ENCODE peak calls at places on chromosomes 2 and 18, in six cellular contexts. H is HFF-Myc, F is epithelial cell of esophagus, R is endothelial cell, N is kidney, B is esophagus squamous epithelium. G is an unnamed sample.

GRCh38 chr18:10259934-10260333 is 194.5 kb upstream of the APCDD1 start:
- DNase-seq in H (no peak), F (peak), R (no peak), N (no peak), B (no peak), G (no peak)

GRCh38 chr2:46981662-46982351 is 66.2 kb upstream of the MCFD2 start:
- DNase-seq in H (no peak), F (no peak), R (no peak), N (no peak), B (no peak), G (no peak)

GRCh38 chr2:190789074-190790004 is 91.3 kb upstream of the GLS start:
- DNase-seq in H (no peak), F (no peak), R (no peak), N (no peak), B (no peak), G (no peak)

GRCh38 chr18:63544017-63544416 is 1.8 kb downstream of the SERPINB12 start:
- DNase-seq in H (no peak), F (no peak), R (no peak), N (no peak), B (no peak), G (no peak)

GRCh38 chr18:8107426-8107825 is 501.8 kb upstream of the RAB12 start:
- DNase-seq in H (no peak), F (no peak), R (no peak), N (no peak), B (no peak), G (no peak)

GRCh38 chr18:14945984-14946383 is 198.0 kb downstream of the ANKRD30B start:
- DNase-seq in H (no peak), F (no peak), R (no peak), N (no peak), B (no peak), G (no peak)

GRCh38 chr2:230900336-230900995 is 24.6 kb downstream of the GPR55 start:
- DNase-seq in H (no peak), F (no peak), R (no peak), N (no peak), B (no peak), G (no peak)

GRCh38 chr2:116754371-116755101 is 1060.0 kb upstream of the DDX18 start:
- DNase-seq in H (no peak), F (no peak), R (peak), N (peak), B (no peak), G (no peak)

DNA sequence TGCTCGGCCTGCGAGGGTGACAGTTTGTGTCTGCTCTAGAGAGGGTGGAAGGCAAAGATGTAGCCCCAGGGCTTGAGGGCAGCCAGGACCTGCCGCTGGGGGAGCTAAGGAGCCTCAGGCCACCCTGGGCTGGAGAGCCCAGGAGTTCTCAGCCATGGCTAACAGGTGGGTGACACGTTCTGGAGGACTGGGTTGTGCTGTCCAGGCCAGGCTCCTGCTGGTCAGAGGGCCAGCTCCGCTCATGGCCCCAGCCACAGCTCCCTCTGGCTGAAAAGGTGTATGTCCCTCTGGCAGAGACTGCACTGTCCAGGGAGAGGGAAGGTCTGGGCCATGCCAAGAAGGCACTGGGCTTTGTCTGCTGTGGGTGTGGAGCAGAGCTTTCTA is 19.2 kb downstream of the TMEM185B start:
- DNase-seq in H (no peak), F (no peak), R (no peak), N (no peak), B (no peak), G (no peak)
- TF ChIP-seq CTCF in H (peak), F (no peak), R (no peak), N (no peak), B (no peak), G (no peak)

DNA sequence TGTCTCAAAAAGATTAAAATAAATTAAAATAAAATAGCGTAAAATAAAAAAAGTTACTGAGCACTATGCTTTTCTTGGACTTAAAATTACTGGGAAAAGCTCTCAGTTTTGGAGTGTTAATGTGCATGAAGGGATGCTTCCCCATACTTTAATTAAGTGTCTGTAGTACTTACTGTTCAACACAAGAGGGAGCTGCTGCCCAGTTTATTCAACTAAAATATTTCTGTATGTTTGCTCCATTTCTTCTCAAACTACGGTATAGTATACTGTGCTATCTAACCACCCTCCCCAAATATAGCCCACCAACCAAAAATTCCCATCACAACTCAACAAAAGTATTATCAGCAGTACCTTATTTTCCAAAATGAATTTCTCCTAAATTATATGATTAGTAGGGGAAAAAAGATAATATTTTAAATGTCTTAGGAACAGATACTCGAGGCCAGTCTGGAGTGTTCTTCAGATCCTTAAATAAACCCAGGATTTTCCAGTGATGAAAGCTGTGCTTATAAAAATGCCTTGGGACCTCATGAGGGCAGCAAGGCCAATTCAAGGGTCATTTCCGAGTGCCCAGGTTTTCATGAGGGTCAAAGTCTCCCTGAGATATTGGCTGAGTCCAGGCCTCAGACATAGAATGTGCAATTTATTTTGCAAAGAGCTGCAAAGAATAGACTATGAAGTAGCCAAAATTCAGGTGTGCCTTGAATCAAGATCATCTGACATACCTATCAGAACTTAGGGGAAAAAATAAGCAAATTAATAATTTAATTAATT is 64.1 kb downstream of the CHRNA1 start:
- DNase-seq in H (peak), F (peak), R (peak), N (no peak), B (no peak), G (no peak)
- TF ChIP-seq CTCF in H (peak), F (peak), R (peak), N (peak), B (peak), G (peak)

GRCh38 chr2:10785260-10785659 is 27.3 kb downstream of the PDIA6 start:
- DNase-seq in H (no peak), F (no peak), R (no peak), N (peak), B (no peak), G (no peak)

GRCh38 chr2:10786240-10786982 is 26.2 kb downstream of the PDIA6 start:
- DNase-seq in H (no peak), F (no peak), R (no peak), N (no peak), B (no peak), G (no peak)

GRCh38 chr2:10784719-10785118 is 27.9 kb downstream of the PDIA6 start:
- DNase-seq in H (no peak), F (no peak), R (no peak), N (peak), B (no peak), G (no peak)

GRCh38 chr2:10788855-10789254 is 23.7 kb downstream of the PDIA6 start:
- DNase-seq in H (no peak), F (no peak), R (no peak), N (no peak), B (no peak), G (no peak)

DNA sequence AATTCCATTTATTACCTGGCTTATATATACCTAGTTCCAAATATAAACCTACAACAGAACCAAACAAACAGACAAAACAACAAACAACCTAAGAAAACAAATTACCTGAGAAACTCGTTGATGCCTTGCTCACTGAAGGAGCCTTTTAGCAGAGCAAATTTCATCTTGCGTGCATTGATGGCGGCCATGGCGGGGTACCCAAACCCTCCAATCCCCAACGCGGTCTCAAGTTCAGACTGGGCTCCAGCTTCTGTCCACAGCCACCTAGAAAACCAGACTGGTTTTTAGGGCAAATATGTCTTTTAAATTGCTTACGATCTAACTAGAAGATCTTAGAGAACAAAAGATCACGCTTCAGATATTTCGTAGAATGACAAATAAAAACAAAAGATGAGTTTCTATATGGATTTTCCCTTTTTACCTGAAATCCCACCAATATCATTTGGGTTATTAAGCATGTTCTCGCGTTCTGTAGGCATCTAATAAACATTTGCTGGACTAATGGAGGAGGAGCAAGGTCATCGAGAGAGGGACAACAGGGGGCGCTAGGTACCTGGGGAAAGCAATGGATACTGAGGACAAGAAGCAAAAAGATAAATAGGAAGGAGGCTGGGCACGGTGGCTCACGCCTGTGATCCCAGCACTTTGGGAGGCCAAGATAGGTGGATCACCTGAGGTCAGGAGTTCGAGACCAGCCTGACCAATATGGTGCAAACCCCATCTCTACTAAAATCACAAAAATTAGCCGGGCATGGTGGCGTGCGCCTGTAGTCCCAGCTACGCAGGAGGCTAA is 25.2 kb downstream of the PDIA6 start:
- DNase-seq in H (no peak), F (peak), R (peak), N (peak), B (no peak), G (no peak)
- TF ChIP-seq CTCF in H (peak), F (peak), R (no peak), N (no peak), B (no peak), G (no peak)

GRCh38 chr2:123493687-123494086 is 531.4 kb upstream of the CNTNAP5 start:
- DNase-seq in H (no peak), F (no peak), R (no peak), N (no peak), B (no peak), G (no peak)

GRCh38 chr2:123500346-123500745 is 524.7 kb upstream of the CNTNAP5 start:
- DNase-seq in H (no peak), F (peak), R (no peak), N (no peak), B (no peak), G (no peak)

GRCh38 chr2:123500988-123501387 is 524.1 kb upstream of the CNTNAP5 start:
- DNase-seq in H (no peak), F (peak), R (no peak), N (no peak), B (no peak), G (no peak)

DNA sequence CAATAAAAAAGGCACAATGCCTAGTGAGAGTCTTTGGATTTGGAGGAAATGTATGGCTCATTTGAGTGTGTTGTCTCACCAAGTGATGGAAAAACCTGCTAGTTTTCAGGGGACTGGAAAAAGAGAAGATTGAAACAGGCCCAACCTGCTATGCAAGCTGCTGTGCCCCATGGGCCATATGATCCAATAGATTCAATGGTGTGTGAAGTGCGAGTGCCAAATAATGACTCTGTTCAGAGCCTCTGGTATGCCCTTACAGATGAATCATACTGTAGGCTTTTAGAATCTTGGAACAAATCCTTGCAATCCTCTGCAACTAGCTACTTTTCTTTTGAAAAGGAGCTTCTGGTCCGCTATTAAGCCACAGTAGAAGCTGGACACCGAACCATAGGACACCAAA is 529.8 kb upstream of the CNTNAP5 start:
- DNase-seq in H (no peak), F (peak), R (no peak), N (no peak), B (no peak), G (no peak)
- TF ChIP-seq CTCF in H (no peak), F (no peak), R (no peak), N (no peak), B (no peak), G (no peak)